ENCODE peak calls at places on chromosome 21, in five cellular contexts. I is hepatocyte, A is BE2C, U is heart right ventricle, O is GM23338. J is an unnamed sample.

GRCh38 chr21:43619856-43620255 is 39.4 kb downstream of the HSF2BP start:
- DNase-seq in I (no peak), A (no peak), U (no peak), O (peak), J (peak)

GRCh38 chr21:40070871-40071270 is 203.6 kb downstream of the PCP4 start:
- DNase-seq in I (no peak), A (no peak), U (no peak), O (no peak), J (no peak)

GRCh38 chr21:38679531-38679930 is 126.2 kb upstream of the ETS2 start:
- DNase-seq in I (no peak), A (no peak), U (no peak), O (no peak), J (peak)

GRCh38 chr21:40967771-40968170 is 120.8 kb upstream of the DSCAM start:
- DNase-seq in I (no peak), A (no peak), U (no peak), O (peak), J (no peak)

GRCh38 chr21:42027804-42028753 is 17.9 kb upstream of the ZBTB21 start:
- DNase-seq in I (no peak), A (no peak), U (no peak), O (no peak), J (no peak)

GRCh38 chr21:40717008-40717407 is 129.9 kb downstream of the DSCAM start:
- DNase-seq in I (peak), A (no peak), U (no peak), O (no peak), J (no peak)

GRCh38 chr21:44087426-44088400 is 19.5 kb upstream of the PWP2 start:
- DNase-seq in I (no peak), A (no peak), U (no peak), O (no peak), J (no peak)

GRCh38 chr21:31366825-31367224 is 22.8 kb upstream of the TIAM1 start:
- DNase-seq in I (no peak), A (no peak), U (no peak), O (no peak), J (no peak)

GRCh38 chr21:41943468-41944250 is 10.2 kb downstream of the C2CD2 start:
- DNase-seq in I (no peak), A (no peak), U (no peak), O (no peak), J (no peak)

GRCh38 chr21:15076730-15077129 is 11.9 kb upstream of the NRIP1 start:
- DNase-seq in I (no peak), A (no peak), U (no peak), O (no peak), J (no peak)

GRCh38 chr21:20999567-21000169 is 1.5 kb downstream of the NCAM2 start:
- DNase-seq in I (peak), A (peak), U (no peak), O (peak), J (no peak)

GRCh38 chr21:16074950-16075489 is 345.2 kb downstream of the USP25 start:
- DNase-seq in I (no peak), A (no peak), U (no peak), O (no peak), J (no peak)

GRCh38 chr21:39208624-39209333 is 25.5 kb upstream of the PSMG1 start:
- DNase-seq in I (peak), A (no peak), U (no peak), O (peak), J (no peak)

GRCh38 chr21:41825881-41826280 is 53.3 kb downstream of the PRDM15 start:
- DNase-seq in I (no peak), A (no peak), U (no peak), O (no peak), J (no peak)

GRCh38 chr21:42411197-42411869 is 7.6 kb downstream of the UBASH3A start:
- DNase-seq in I (no peak), A (no peak), U (no peak), O (peak), J (no peak)

GRCh38 chr21:16304700-16305099 is 574.9 kb downstream of the USP25 start:
- DNase-seq in I (no peak), A (no peak), U (no peak), O (no peak), J (no peak)

GRCh38 chr21:43313939-43314405 is 113.0 kb downstream of the SIK1 start:
- DNase-seq in I (no peak), A (no peak), U (no peak), O (no peak), J (no peak)

GRCh38 chr21:16145479-16145878 is 415.7 kb downstream of the USP25 start:
- DNase-seq in I (no peak), A (peak), U (no peak), O (peak), J (no peak)

GRCh38 chr21:44534688-44535087 is 5.3 kb downstream of the KRTAP10-1 start:
- DNase-seq in I (no peak), A (no peak), U (no peak), O (no peak), J (no peak)

GRCh38 chr21:35764077-35764476 is 296.2 kb downstream of the SETD4 start:
- DNase-seq in I (no peak), A (no peak), U (no peak), O (no peak), J (no peak)

GRCh38 chr21:20971296-20971921 is 26.8 kb upstream of the NCAM2 start:
- DNase-seq in I (peak), A (peak), U (peak), O (peak), J (peak)

GRCh38 chr21:43786423-43787179 is 2.8 kb upstream of the RRP1 start:
- DNase-seq in I (no peak), A (no peak), U (no peak), O (no peak), J (no peak)

GRCh38 chr21:43317959-43318358 is 109.0 kb downstream of the SIK1 start:
- DNase-seq in I (no peak), A (no peak), U (no peak), O (no peak), J (no peak)

GRCh38 chr21:42651515-42652401 is 1.7 kb upstream of the PDE9A start:
- DNase-seq in I (no peak), A (no peak), U (no peak), O (no peak), J (no peak)

DNA sequence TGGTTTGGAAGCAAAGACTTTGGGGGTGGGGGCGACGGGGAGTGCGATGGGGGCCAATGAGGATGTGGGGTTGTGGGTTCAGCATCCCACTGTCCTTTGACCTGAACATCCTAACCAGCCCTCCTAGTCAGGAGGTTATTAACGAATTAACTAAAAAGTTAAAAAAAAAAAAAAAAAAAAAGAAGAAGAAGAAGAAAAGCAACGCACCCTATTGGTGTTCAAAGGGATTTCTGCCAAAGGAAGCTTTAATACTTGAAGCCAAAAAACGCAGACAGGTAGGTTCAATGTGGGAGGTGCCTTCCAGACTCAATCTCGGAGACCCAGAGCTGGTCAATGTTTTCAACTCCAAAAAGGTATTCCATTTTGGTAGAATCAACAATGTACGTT is 2.2 kb downstream of the CLIC6 start:
- DNase-seq in I (no peak), A (no peak), U (no peak), O (peak), J (no peak)
- H3K4me3 ChIP-seq in I (peak), A (no peak), U (peak), O (peak), J (no peak)

GRCh38 chr21:25188639-25189038 is 418.6 kb downstream of the MRPL39 start:
- DNase-seq in I (no peak), A (no peak), U (no peak), O (no peak), J (no peak)
- H3K4me3 ChIP-seq in I (no peak), A (no peak), U (no peak), O (no peak), J (no peak)

GRCh38 chr21:34671891-34672290 is 3.1 kb downstream of the CLIC6 start:
- DNase-seq in I (no peak), A (no peak), U (no peak), O (no peak), J (peak)

GRCh38 chr21:34673006-34673405 is 4.2 kb downstream of the CLIC6 start:
- DNase-seq in I (no peak), A (no peak), U (no peak), O (no peak), J (no peak)

GRCh38 chr21:34669149-34669879 is 520 bp downstream of the CLIC6 start:
- DNase-seq in I (peak), A (no peak), U (no peak), O (peak), J (no peak)

GRCh38 chr21:34668803-34669148 is at the start of gene CLIC6:
- DNase-seq in I (peak), A (no peak), U (no peak), O (peak), J (no peak)

GRCh38 chr21:34670220-34670961 is 1.6 kb downstream of the CLIC6 start:
- DNase-seq in I (peak), A (no peak), U (no peak), O (peak), J (no peak)
- H3K4me3 ChIP-seq in I (peak), A (no peak), U (peak), O (peak), J (no peak)

DNA sequence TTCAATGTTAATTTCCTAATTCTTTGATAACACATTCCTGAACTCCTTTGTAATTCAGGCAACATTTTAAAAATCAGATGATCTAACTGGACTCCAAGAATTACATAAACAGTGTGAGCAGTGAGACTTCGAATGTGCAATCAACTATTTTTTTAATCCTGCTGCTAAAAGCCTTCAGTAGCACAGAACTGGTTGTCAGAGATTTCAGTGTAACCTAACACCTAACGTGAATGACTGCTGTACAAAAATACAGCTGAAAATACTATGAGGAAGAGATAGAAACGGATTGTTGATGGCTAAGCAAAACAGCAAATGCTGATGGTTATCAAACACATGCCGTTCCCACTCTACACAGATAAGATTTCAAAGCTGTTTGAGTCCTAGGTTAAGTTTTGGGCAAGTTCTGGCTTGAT is 46.1 kb downstream of the APP start:
- DNase-seq in I (peak), A (no peak), U (no peak), O (no peak), J (peak)
- H3K4me3 ChIP-seq in I (no peak), A (no peak), U (no peak), O (no peak), J (no peak)

DNA sequence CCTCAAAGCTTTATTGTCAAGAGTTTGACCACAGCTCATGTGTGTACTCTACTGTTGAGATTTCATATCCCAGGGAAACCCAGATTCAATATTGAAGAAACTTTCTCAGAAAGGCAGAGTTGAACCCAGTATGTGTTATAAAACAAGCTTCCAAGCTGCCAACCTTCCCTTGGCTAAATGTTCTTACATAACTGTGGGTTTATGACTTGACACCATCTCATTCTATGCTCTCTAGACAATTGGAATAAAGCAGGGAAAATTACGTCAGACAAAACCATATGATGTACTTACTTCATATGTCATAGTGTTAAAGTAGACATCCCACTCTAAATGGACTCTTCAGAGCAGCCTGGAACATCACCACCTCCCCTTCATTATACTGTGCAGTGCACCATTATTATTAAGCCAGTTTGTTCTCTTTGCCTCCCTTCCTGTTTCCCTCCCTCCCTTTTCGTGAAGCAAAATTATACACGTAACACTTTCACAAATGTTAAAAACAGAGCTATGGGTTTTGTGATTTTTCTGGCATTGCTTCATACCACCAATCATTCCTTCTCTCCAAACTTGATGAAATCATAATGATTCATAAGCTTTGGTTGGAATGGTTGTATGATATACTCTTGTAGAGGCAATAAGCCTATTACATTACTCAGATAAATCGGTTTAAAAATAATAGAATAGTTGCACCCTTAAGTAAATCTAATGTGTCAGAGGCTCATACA is 507.2 kb downstream of the LTN1 start:
- DNase-seq in I (no peak), A (no peak), U (no peak), O (no peak), J (no peak)
- H3K4me3 ChIP-seq in I (no peak), A (no peak), U (no peak), O (no peak), J (no peak)

DNA sequence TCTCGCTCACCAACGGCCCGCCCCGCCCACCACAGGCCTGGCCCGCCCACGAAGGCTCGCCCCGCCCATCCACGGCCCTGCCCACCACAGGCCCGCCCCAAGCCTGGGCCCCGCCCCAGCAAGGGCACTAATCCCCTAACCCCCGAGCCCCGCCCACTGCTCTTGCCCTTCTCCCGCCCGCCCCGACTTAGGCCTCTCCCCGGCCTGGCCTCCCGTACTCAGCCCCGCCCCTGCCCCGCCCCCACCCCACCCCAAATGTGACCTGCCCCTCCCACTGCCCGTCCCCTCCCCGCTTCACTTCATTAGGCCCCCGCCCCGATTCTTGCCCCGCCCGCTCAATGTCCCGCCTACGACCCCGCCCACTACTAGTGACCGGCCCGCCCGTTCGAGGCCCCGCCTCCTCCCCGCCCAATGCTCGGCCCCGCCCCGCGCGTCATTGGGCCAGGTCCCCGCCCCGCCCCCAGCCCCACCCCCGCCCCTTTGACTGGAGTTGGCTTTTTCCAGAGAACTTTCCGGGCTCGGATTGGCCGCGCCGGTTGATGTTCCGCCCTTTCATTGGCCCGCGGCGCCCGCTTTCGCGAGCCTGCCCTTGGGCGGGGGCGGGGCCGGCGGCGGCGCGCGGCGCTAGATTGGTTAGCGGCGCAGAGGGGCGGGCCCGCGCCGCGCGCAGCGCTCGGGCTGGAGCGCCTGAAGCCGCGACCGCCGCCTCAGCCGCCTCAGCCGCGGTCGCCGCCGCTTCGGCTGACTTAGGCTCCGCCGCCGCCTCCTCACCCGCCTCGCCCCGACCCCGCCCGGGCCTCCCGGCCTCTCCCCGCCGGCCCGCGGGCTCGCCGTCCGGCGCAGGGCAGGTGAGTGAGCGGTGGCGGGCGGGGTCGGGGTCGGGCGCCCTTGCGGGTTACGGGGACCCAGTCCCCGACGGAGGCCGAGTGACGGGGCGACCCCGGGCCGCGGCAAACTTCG is at the start of gene PCBP3:
- DNase-seq in I (peak), A (peak), U (peak), O (peak), J (no peak)
- H3K4me3 ChIP-seq in I (peak), A (peak), U (peak), O (peak), J (no peak)

GRCh38 chr21:34552324-34553198 is 40.6 kb upstream of the KCNE1 start:
- DNase-seq in I (no peak), A (no peak), U (no peak), O (no peak), J (no peak)
- H3K4me3 ChIP-seq in I (no peak), A (no peak), U (no peak), O (no peak), J (no peak)

DNA sequence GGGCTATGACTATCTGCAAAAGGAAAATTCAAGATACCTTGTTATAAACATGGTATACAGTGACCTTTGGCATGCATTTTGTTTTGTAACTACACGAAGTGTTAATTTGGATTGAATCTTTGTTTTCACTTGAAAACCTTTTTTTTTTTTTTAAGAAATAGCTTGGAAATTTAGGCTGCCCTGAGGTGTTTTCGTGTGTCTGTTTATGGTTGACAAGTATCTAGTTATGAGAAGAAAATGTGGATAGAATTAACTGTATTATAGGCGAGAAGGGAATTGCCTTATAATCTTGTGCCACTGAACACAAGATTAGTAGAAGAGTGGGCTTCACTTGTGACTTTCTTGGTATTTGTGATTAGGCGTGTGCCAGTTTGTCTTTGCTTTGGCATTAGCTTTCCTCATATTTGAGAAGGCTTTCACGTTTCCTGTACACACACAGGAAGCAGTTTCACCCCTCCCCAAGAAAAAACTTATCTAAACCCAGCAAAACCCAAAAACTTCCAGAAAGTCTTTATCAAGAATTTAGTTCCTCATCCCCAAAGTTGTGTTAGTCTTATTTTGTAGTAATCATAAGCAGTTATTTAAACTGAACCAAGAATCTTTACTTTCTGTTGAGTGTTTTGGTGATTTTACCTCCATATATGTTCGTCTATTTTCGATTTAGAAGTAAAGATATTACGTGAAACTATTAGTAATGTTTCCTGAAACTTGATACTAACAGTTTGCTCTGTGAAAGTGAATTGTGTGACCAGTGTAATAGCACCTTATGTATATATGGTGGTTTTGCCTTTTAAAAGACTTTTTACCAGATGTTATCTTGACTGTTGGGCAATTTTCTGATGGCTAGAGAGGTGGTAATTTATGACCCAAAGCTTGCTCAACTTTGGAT is 3.8 kb downstream of the DYRK1A start:
- DNase-seq in I (no peak), A (no peak), U (no peak), O (no peak), J (no peak)
- H3K4me3 ChIP-seq in I (peak), A (no peak), U (peak), O (peak), J (no peak)

J was measured in SJCRH30.